ENCODE peak calls at places on chromosome 3, in four cellular contexts. One of them, this sample, is unnamed.

GRCh38 chr3:173660645-173661299 is 263.2 kb downstream of the NLGN1 start:
- DNase-seq in Panc1: no peak
- DNase-seq in HCT116: no peak
- DNase-seq in HepG2: no peak
- DNase-seq in this sample: no peak

GRCh38 chr3:42505203-42505848 is 2.9 kb downstream of the VIPR1 start:
- DNase-seq in Panc1: no peak
- DNase-seq in HCT116: no peak
- DNase-seq in HepG2: no peak
- DNase-seq in this sample: no peak

GRCh38 chr3:11464356-11464755 is 179.4 kb downstream of the VGLL4 start:
- DNase-seq in Panc1: no peak
- DNase-seq in HCT116: no peak
- DNase-seq in HepG2: no peak
- DNase-seq in this sample: no peak

GRCh38 chr3:59790241-59790640 is 740.4 kb upstream of the CFAP20DC start:
- DNase-seq in Panc1: no peak
- DNase-seq in HCT116: no peak
- DNase-seq in HepG2: no peak
- DNase-seq in this sample: no peak

GRCh38 chr3:38573606-38574005 is 75.9 kb downstream of the SCN5A start:
- DNase-seq in Panc1: no peak
- DNase-seq in HCT116: no peak
- DNase-seq in HepG2: no peak
- DNase-seq in this sample: no peak

GRCh38 chr3:153330891-153331290 is 168.9 kb downstream of the RAP2B start:
- DNase-seq in Panc1: no peak
- DNase-seq in HCT116: no peak
- DNase-seq in HepG2: no peak
- DNase-seq in this sample: no peak

GRCh38 chr3:150970665-150971327 is 1.7 kb downstream of the CLRN1 start:
- DNase-seq in Panc1: peak; percentile 22
- DNase-seq in HCT116: peak; percentile 8
- DNase-seq in HepG2: no peak
- DNase-seq in this sample: no peak

GRCh38 chr3:135325096-135325495 is 530.0 kb downstream of the EPHB1 start:
- DNase-seq in Panc1: no peak
- DNase-seq in HCT116: no peak
- DNase-seq in HepG2: no peak
- DNase-seq in this sample: no peak

GRCh38 chr3:53702776-53703175 is 143.4 kb downstream of the CHDH start:
- DNase-seq in Panc1: no peak
- DNase-seq in HCT116: no peak
- DNase-seq in HepG2: no peak
- DNase-seq in this sample: no peak

GRCh38 chr3:46695177-46695961 is 1.9 kb upstream of the ALS2CL start:
- DNase-seq in Panc1: no peak
- DNase-seq in HCT116: no peak
- DNase-seq in HepG2: no peak
- DNase-seq in this sample: no peak

GRCh38 chr3:71226565-71227281 is 356.8 kb downstream of the FOXP1 start:
- DNase-seq in Panc1: no peak
- DNase-seq in HCT116: no peak
- DNase-seq in HepG2: no peak
- DNase-seq in this sample: no peak

GRCh38 chr3:126465928-126466564 is 9.6 kb downstream of the ZXDC start:
- DNase-seq in Panc1: no peak
- DNase-seq in HCT116: no peak
- DNase-seq in HepG2: no peak
- DNase-seq in this sample: no peak

GRCh38 chr3:119747355-119747754 is 34.5 kb upstream of the NR1I2 start:
- DNase-seq in Panc1: no peak
- DNase-seq in HCT116: no peak
- DNase-seq in HepG2: no peak
- DNase-seq in this sample: no peak

GRCh38 chr3:90035643-90036042 is 928.2 kb downstream of the EPHA3 start:
- DNase-seq in Panc1: no peak
- DNase-seq in HCT116: no peak
- DNase-seq in HepG2: no peak
- DNase-seq in this sample: no peak

GRCh38 chr3:97793415-97794019 is 28.3 kb upstream of the CRYBG3 start:
- DNase-seq in Panc1: peak; percentile 61
- DNase-seq in HCT116: peak; percentile 26
- DNase-seq in HepG2: peak; percentile 60
- DNase-seq in this sample: peak; percentile 16

GRCh38 chr3:185924375-185924774 is 13.4 kb downstream of the TRA2B start:
- DNase-seq in Panc1: no peak
- DNase-seq in HCT116: no peak
- DNase-seq in HepG2: no peak
- DNase-seq in this sample: no peak
- TF ChIP-seq POLR2AphosphoS5 in Panc1: no peak
- TF ChIP-seq POLR2AphosphoS5 in HCT116: no peak
- TF ChIP-seq POLR2AphosphoS5 in HepG2: no peak
- TF ChIP-seq POLR2AphosphoS5 in this sample: no peak

GRCh38 chr3:17747890-17748247 is 5.4 kb upstream of the TBC1D5 start:
- DNase-seq in Panc1: no peak
- DNase-seq in HCT116: no peak
- DNase-seq in HepG2: peak; percentile 42
- DNase-seq in this sample: no peak

GRCh38 chr3:17745301-17745700 is 2.9 kb upstream of the TBC1D5 start:
- DNase-seq in Panc1: no peak
- DNase-seq in HCT116: no peak
- DNase-seq in HepG2: no peak
- DNase-seq in this sample: no peak

GRCh38 chr3:17745894-17746293 is 3.5 kb upstream of the TBC1D5 start:
- DNase-seq in Panc1: no peak
- DNase-seq in HCT116: no peak
- DNase-seq in HepG2: no peak
- DNase-seq in this sample: no peak

GRCh38 chr3:17749281-17749680 is 6.8 kb upstream of the TBC1D5 start:
- DNase-seq in Panc1: no peak
- DNase-seq in HCT116: no peak
- DNase-seq in HepG2: no peak
- DNase-seq in this sample: no peak

GRCh38 chr3:17747184-17747889 is 4.9 kb upstream of the TBC1D5 start:
- DNase-seq in Panc1: no peak
- DNase-seq in HCT116: no peak
- DNase-seq in HepG2: peak; percentile 57
- DNase-seq in this sample: no peak
- H3K4me3 ChIP-seq in Panc1: no peak overlapping the region
- H3K4me3 ChIP-seq in HCT116: no peak overlapping the region
- H3K4me3 ChIP-seq in HepG2: peak overlapping the region; percentile 30
- H3K4me3 ChIP-seq in this sample: no peak overlapping the region

DNA sequence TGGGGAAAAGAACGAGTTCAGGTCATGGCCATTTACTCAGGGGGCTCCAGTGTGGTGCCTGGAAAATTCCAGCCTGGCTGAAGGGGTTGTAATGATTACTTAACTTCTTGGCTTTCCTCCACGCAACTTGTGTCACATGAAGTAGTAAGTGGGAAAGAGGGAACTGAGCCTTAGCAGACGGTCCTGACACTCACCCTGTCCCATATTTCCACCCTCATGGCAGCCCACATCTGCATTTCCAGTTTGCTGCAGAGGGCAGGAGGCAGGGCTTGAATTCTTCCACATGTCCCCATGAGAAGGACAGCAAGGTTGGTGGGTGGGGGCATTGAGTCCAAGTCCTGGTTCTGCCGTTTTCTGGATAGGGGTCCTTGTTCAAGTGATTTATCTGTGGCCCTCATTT is 7.8 kb upstream of the CAMP start:
- DNase-seq in Panc1: no peak
- DNase-seq in HCT116: no peak
- DNase-seq in HepG2: no peak
- DNase-seq in this sample: no peak
- TF ChIP-seq POLR2AphosphoS5 in Panc1: no peak
- TF ChIP-seq POLR2AphosphoS5 in HCT116: no peak
- TF ChIP-seq POLR2AphosphoS5 in HepG2: no peak
- TF ChIP-seq POLR2AphosphoS5 in this sample: no peak

GRCh38 chr3:146589899-146590508 is 15.1 kb downstream of the PLSCR5 start:
- DNase-seq in Panc1: peak; percentile 20
- DNase-seq in HCT116: peak; percentile 27
- DNase-seq in HepG2: peak; percentile 52
- DNase-seq in this sample: peak; percentile 59

GRCh38 chr3:146581080-146581601 is 24.0 kb downstream of the PLSCR5 start:
- DNase-seq in Panc1: no peak
- DNase-seq in HCT116: no peak
- DNase-seq in HepG2: peak; percentile 87
- DNase-seq in this sample: no peak

GRCh38 chr3:146590521-146590920 is 14.6 kb downstream of the PLSCR5 start:
- DNase-seq in Panc1: no peak
- DNase-seq in HCT116: no peak
- DNase-seq in HepG2: no peak
- DNase-seq in this sample: peak; percentile 12

GRCh38 chr3:146581877-146582508 is 23.2 kb downstream of the PLSCR5 start:
- DNase-seq in Panc1: no peak
- DNase-seq in HCT116: no peak
- DNase-seq in HepG2: peak; percentile 45
- DNase-seq in this sample: no peak

GRCh38 chr3:146585156-146585555 is 20.0 kb downstream of the PLSCR5 start:
- DNase-seq in Panc1: no peak
- DNase-seq in HCT116: no peak
- DNase-seq in HepG2: no peak
- DNase-seq in this sample: no peak
- H3K4me3 ChIP-seq in Panc1: no peak overlapping the region
- H3K4me3 ChIP-seq in HCT116: no peak overlapping the region
- H3K4me3 ChIP-seq in HepG2: no peak overlapping the region
- H3K4me3 ChIP-seq in this sample: no peak overlapping the region

GRCh38 chr3:149393355-149394165 is 16.1 kb upstream of the TM4SF1 start:
- DNase-seq in Panc1: no peak
- DNase-seq in HCT116: peak; percentile 72
- DNase-seq in HepG2: peak; percentile 81
- DNase-seq in this sample: no peak
- TF ChIP-seq POLR2AphosphoS5 in Panc1: peak; percentile 71
- TF ChIP-seq POLR2AphosphoS5 in HCT116: no peak
- TF ChIP-seq POLR2AphosphoS5 in HepG2: no peak
- TF ChIP-seq POLR2AphosphoS5 in this sample: no peak

GRCh38 chr3:159855599-159856495 is 132.8 kb upstream of the IL12A start:
- DNase-seq in Panc1: no peak
- DNase-seq in HCT116: no peak
- DNase-seq in HepG2: no peak
- DNase-seq in this sample: no peak

GRCh38 chr3:159857840-159858239 is 130.8 kb upstream of the IL12A start:
- DNase-seq in Panc1: no peak
- DNase-seq in HCT116: no peak
- DNase-seq in HepG2: no peak
- DNase-seq in this sample: no peak

GRCh38 chr3:159858650-159859049 is 130.0 kb upstream of the IL12A start:
- DNase-seq in Panc1: no peak
- DNase-seq in HCT116: no peak
- DNase-seq in HepG2: no peak
- DNase-seq in this sample: no peak

GRCh38 chr3:159854500-159855124 is 134.0 kb upstream of the IL12A start:
- DNase-seq in Panc1: peak; percentile 94
- DNase-seq in HCT116: peak; percentile 59
- DNase-seq in HepG2: peak; percentile 3
- DNase-seq in this sample: no peak

DNA sequence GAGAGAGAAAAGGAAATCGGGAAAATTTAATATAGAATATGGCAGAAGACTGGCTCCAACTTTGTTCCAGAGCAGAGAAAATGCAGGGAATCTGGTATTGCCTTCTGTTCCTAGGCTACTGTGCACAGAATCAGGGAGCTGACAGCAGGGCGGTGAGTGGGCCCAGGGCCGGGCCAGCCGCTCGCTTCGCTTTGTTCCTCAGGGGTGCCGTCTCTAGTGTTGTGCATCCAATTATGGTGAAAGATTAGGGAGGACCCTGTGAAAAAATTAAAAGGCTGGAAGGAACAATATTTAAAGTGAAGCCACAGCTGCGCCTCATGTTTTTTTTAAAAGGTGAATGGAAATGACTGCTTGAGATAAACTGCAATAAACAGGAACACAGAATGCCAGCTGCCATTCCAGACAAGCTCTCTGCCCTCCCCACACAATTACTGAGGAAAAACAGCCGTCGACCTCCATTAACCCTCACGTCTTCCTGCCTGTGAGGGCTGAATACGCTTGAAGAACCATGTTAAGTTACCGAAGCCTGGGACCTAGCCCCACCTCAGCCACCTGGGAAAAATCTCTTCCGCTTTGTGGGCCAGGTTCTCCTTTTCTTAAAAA is 132.0 kb upstream of the IL12A start:
- DNase-seq in Panc1: no peak
- DNase-seq in HCT116: no peak
- DNase-seq in HepG2: no peak
- DNase-seq in this sample: no peak
- H3K4me3 ChIP-seq in Panc1: no peak overlapping the region
- H3K4me3 ChIP-seq in HCT116: no peak overlapping the region
- H3K4me3 ChIP-seq in HepG2: no peak overlapping the region
- H3K4me3 ChIP-seq in this sample: no peak overlapping the region

GRCh38 chr3:169149349-169149890 is 514.1 kb downstream of the MECOM start:
- DNase-seq in Panc1: peak; percentile 41
- DNase-seq in HCT116: peak; percentile 67
- DNase-seq in HepG2: peak; percentile 45
- DNase-seq in this sample: no peak
- TF ChIP-seq POLR2AphosphoS5 in Panc1: no peak
- TF ChIP-seq POLR2AphosphoS5 in HCT116: peak; percentile 19
- TF ChIP-seq POLR2AphosphoS5 in HepG2: no peak
- TF ChIP-seq POLR2AphosphoS5 in this sample: no peak

GRCh38 chr3:194268659-194269487 is 82.3 kb downstream of the CPN2 start:
- DNase-seq in Panc1: no peak
- DNase-seq in HCT116: no peak
- DNase-seq in HepG2: no peak
- DNase-seq in this sample: no peak
- H3K4me3 ChIP-seq in Panc1: no peak overlapping the region
- H3K4me3 ChIP-seq in HCT116: peak overlapping the region; percentile 48
- H3K4me3 ChIP-seq in HepG2: no peak overlapping the region
- H3K4me3 ChIP-seq in this sample: no peak overlapping the region

This sample was measured in SK-N-MC.